ENCODE peak calls at places on chromosomes 13 and 19, in seven cellular contexts. One of them, this sample, is unnamed.

GRCh38 chr13:80555796-80556195 is 214.9 kb upstream of the SPRY2 start:
- DNase-seq in tibial artery: no peak
- DNase-seq in heart left ventricle: no peak
- DNase-seq in CD4-positive, alpha-beta T cell: no peak
- DNase-seq in upper lobe of right lung: no peak
- DNase-seq in RWPE1: no peak
- DNase-seq in ovary: no peak
- DNase-seq in this sample: no peak

GRCh38 chr13:43016226-43016625 is 7.2 kb upstream of the DNAJC15 start:
- DNase-seq in RWPE1: no peak
- DNase-seq in ovary: no peak
- DNase-seq in upper lobe of right lung: no peak
- DNase-seq in heart left ventricle: no peak
- DNase-seq in CD4-positive, alpha-beta T cell: no peak
- DNase-seq in tibial artery: no peak
- DNase-seq in this sample: no peak

GRCh38 chr13:74927823-74928222 is 554.1 kb downstream of the TBC1D4 start:
- DNase-seq in tibial artery: no peak
- DNase-seq in CD4-positive, alpha-beta T cell: no peak
- DNase-seq in ovary: no peak
- DNase-seq in RWPE1: no peak
- DNase-seq in upper lobe of right lung: no peak
- DNase-seq in heart left ventricle: no peak
- DNase-seq in this sample: no peak

GRCh38 chr13:21603531-21604448 is at the start of gene MICU2:
- DNase-seq in RWPE1: peak; percentile 93
- DNase-seq in ovary: peak; percentile 93
- DNase-seq in upper lobe of right lung: peak; percentile 98
- DNase-seq in tibial artery: peak; percentile 94
- DNase-seq in CD4-positive, alpha-beta T cell: peak; percentile 94
- DNase-seq in heart left ventricle: peak; percentile 94
- DNase-seq in this sample: peak; percentile 94

GRCh38 chr13:98222816-98223215 is 45.7 kb upstream of the RNF113B start:
- DNase-seq in heart left ventricle: no peak
- DNase-seq in ovary: no peak
- DNase-seq in CD4-positive, alpha-beta T cell: no peak
- DNase-seq in upper lobe of right lung: no peak
- DNase-seq in tibial artery: no peak
- DNase-seq in RWPE1: no peak
- DNase-seq in this sample: no peak

GRCh38 chr13:30924726-30925125 is 7.7 kb upstream of the TEX26 start:
- DNase-seq in tibial artery: no peak
- DNase-seq in upper lobe of right lung: no peak
- DNase-seq in ovary: no peak
- DNase-seq in heart left ventricle: no peak
- DNase-seq in RWPE1: no peak
- DNase-seq in CD4-positive, alpha-beta T cell: no peak
- DNase-seq in this sample: no peak

GRCh38 chr19:45146251-45146650 is 14.5 kb downstream of the NKPD1 start:
- DNase-seq in ovary: no peak
- DNase-seq in heart left ventricle: no peak
- DNase-seq in tibial artery: no peak
- DNase-seq in RWPE1: no peak
- DNase-seq in CD4-positive, alpha-beta T cell: no peak
- DNase-seq in upper lobe of right lung: no peak
- DNase-seq in this sample: no peak

GRCh38 chr13:33728271-33729037 is 89.5 kb upstream of the RFC3 start:
- DNase-seq in upper lobe of right lung: no peak
- DNase-seq in CD4-positive, alpha-beta T cell: no peak
- DNase-seq in RWPE1: peak; percentile 20
- DNase-seq in ovary: peak; percentile 18
- DNase-seq in tibial artery: no peak
- DNase-seq in heart left ventricle: peak; percentile 33
- DNase-seq in this sample: no peak

GRCh38 chr13:90826688-90827087 is 520.8 kb upstream of the MIR17HG start:
- DNase-seq in tibial artery: no peak
- DNase-seq in ovary: no peak
- DNase-seq in upper lobe of right lung: no peak
- DNase-seq in CD4-positive, alpha-beta T cell: no peak
- DNase-seq in heart left ventricle: no peak
- DNase-seq in RWPE1: no peak
- DNase-seq in this sample: no peak

DNA sequence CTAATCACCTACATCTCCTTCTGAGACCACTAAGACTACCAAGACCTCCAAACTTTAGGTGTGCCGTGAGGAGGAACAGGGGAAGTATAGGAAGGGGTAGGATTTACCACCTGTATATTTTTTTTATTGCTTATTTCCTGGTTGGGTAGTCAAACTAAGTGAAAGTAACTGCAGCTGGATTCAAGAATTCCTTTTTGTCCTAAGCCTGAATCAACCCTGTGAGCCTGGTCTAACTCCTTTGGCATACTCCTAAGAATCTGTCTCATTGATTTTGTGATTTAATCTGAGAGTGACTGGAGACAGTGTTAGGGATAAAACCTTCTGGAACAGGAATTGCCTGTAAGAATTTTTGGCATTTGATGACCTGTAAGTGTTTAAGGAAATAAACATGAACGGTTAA is 523.5 kb upstream of the MIR17HG start:
- DNase-seq in upper lobe of right lung: no peak
- DNase-seq in heart left ventricle: no peak
- DNase-seq in tibial artery: no peak
- DNase-seq in ovary: no peak
- DNase-seq in RWPE1: no peak
- DNase-seq in CD4-positive, alpha-beta T cell: no peak
- DNase-seq in this sample: no peak
- H3K27ac ChIP-seq in upper lobe of right lung: no peak overlapping the region
- H3K27ac ChIP-seq in heart left ventricle: no peak overlapping the region
- H3K27ac ChIP-seq in tibial artery: no peak overlapping the region
- H3K27ac ChIP-seq in ovary: no peak overlapping the region
- H3K27ac ChIP-seq in RWPE1: no peak overlapping the region
- H3K27ac ChIP-seq in CD4-positive, alpha-beta T cell: no peak overlapping the region
- H3K27ac ChIP-seq in this sample: no peak overlapping the region

GRCh38 chr19:1264801-1265610 is 4.1 kb upstream of the CIRBP start:
- DNase-seq in tibial artery: peak; percentile 89
- DNase-seq in upper lobe of right lung: peak; percentile 82
- DNase-seq in ovary: peak; percentile 89
- DNase-seq in CD4-positive, alpha-beta T cell: no peak
- DNase-seq in RWPE1: peak; percentile 81
- DNase-seq in heart left ventricle: peak; percentile 81
- DNase-seq in this sample: no peak

GRCh38 chr19:1261863-1262686 is 7.1 kb upstream of the CIRBP start:
- DNase-seq in heart left ventricle: peak; percentile 72
- DNase-seq in tibial artery: peak; percentile 94
- DNase-seq in RWPE1: peak; percentile 60
- DNase-seq in CD4-positive, alpha-beta T cell: no peak
- DNase-seq in upper lobe of right lung: peak; percentile 95
- DNase-seq in ovary: peak; percentile 76
- DNase-seq in this sample: no peak

GRCh38 chr19:1262687-1263123 is 6.4 kb upstream of the CIRBP start:
- DNase-seq in heart left ventricle: no peak
- DNase-seq in tibial artery: no peak
- DNase-seq in ovary: peak; percentile 58
- DNase-seq in RWPE1: no peak
- DNase-seq in CD4-positive, alpha-beta T cell: no peak
- DNase-seq in upper lobe of right lung: no peak
- DNase-seq in this sample: no peak

GRCh38 chr19:1261512-1261862 is 7.6 kb upstream of the CIRBP start:
- DNase-seq in RWPE1: no peak
- DNase-seq in upper lobe of right lung: peak; percentile 73
- DNase-seq in CD4-positive, alpha-beta T cell: no peak
- DNase-seq in heart left ventricle: peak; percentile 36
- DNase-seq in ovary: no peak
- DNase-seq in tibial artery: no peak
- DNase-seq in this sample: no peak

DNA sequence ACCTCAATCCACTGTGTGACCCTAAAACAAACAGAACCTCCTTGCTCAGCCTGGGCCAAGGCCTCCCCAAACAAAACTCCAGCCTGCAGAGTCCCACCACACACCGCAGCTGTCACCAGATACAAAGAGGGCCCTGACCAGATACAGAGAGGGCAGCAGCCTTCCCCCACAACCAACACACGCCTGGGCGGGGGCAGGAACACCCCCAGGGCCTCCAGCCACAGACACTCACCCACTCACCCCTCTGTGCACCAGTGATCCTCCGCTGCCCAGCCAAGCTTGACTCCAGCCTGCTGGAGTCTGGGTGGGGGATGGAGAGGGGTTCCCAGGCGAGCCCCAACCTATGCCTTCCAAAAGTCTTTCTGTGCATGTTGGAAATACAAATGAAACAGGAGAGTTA is 5.9 kb upstream of the CIRBP start:
- DNase-seq in tibial artery: no peak
- DNase-seq in CD4-positive, alpha-beta T cell: no peak
- DNase-seq in heart left ventricle: no peak
- DNase-seq in RWPE1: no peak
- DNase-seq in upper lobe of right lung: no peak
- DNase-seq in ovary: no peak
- DNase-seq in this sample: no peak
- H3K27ac ChIP-seq in tibial artery: peak overlapping the region; percentile 95
- H3K27ac ChIP-seq in CD4-positive, alpha-beta T cell: peak overlapping the region; percentile 98
- H3K27ac ChIP-seq in heart left ventricle: no peak overlapping the region
- H3K27ac ChIP-seq in RWPE1: peak overlapping the region; percentile 100
- H3K27ac ChIP-seq in upper lobe of right lung: peak overlapping the region; percentile 95
- H3K27ac ChIP-seq in ovary: no peak overlapping the region
- H3K27ac ChIP-seq in this sample: peak overlapping the region; percentile 92

DNA sequence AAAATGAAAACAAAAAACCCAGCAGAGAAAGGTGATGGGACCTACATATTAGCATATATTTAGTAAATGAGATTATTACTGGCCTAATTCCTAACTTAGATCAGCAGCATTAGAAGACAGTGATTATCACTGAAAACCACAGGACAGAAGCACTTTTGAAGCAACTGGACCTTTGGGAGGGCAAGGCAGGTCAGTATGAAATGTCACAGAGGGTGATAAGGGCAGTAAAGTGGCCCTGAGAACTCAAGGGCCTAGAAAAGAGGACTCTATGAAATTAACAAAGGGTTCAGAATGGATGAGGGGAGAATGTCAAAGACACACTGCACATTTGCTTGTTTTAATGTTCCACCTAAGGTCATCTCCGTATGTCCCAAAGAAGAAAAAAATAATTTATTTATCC is 148.7 kb downstream of the VWA8 start:
- DNase-seq in tibial artery: no peak
- DNase-seq in CD4-positive, alpha-beta T cell: no peak
- DNase-seq in RWPE1: no peak
- DNase-seq in ovary: no peak
- DNase-seq in heart left ventricle: no peak
- DNase-seq in upper lobe of right lung: no peak
- DNase-seq in this sample: no peak
- H3K27ac ChIP-seq in tibial artery: no peak overlapping the region
- H3K27ac ChIP-seq in CD4-positive, alpha-beta T cell: no peak overlapping the region
- H3K27ac ChIP-seq in RWPE1: no peak overlapping the region
- H3K27ac ChIP-seq in ovary: no peak overlapping the region
- H3K27ac ChIP-seq in heart left ventricle: no peak overlapping the region
- H3K27ac ChIP-seq in upper lobe of right lung: no peak overlapping the region
- H3K27ac ChIP-seq in this sample: no peak overlapping the region

DNA sequence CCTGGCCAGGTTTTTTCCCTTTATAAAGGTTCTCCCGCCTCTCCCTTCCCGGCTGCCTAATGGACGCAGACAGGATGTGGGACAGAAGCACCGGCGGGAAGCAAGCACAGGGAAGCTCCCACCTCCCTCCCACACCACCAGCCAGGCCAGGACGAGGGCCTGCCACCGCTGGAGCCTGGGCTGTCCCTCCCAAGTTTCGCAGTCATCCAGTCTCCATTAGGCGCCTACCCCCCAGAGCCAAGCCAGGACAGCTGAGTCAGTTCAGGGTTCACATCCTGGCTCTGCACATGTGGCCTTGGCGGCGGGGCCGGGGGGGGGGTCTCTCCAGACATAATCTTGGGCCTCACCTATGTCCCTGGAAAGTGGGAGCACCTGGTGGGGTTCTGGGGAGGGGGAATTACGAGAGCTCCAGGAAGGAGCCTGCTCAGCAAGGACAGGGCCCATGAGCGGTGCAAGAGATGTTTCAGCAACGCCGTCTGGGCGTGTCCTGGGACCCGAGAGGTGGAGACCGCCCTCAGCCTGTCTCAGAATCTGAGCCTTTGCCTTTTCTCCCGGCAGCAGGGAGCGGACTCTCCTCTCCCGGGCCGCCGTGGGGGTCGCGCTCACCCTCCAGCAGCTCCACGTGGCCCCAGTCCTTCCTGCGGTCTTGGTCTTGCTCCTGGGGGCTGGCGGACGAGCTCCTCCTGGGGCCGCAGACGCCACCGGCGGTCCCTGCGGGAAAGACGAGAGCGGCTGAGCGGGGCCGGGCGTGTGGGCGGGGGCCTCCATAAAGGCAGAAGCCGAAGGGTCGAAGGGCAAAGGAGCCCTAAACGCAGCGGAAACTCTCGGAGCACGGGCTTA is 889 bp downstream of the POLRMT start:
- DNase-seq in CD4-positive, alpha-beta T cell: no peak
- DNase-seq in heart left ventricle: no peak
- DNase-seq in upper lobe of right lung: peak; percentile 79
- DNase-seq in ovary: no peak
- DNase-seq in RWPE1: peak; percentile 62
- DNase-seq in tibial artery: no peak
- DNase-seq in this sample: no peak
- H3K27ac ChIP-seq in CD4-positive, alpha-beta T cell: peak overlapping the region; percentile 67
- H3K27ac ChIP-seq in heart left ventricle: peak overlapping the region; percentile 82
- H3K27ac ChIP-seq in upper lobe of right lung: peak overlapping the region; percentile 73
- H3K27ac ChIP-seq in ovary: no peak overlapping the region
- H3K27ac ChIP-seq in RWPE1: peak overlapping the region; percentile 76
- H3K27ac ChIP-seq in tibial artery: peak overlapping the region; percentile 76
- H3K27ac ChIP-seq in this sample: peak overlapping the region; percentile 75

DNA sequence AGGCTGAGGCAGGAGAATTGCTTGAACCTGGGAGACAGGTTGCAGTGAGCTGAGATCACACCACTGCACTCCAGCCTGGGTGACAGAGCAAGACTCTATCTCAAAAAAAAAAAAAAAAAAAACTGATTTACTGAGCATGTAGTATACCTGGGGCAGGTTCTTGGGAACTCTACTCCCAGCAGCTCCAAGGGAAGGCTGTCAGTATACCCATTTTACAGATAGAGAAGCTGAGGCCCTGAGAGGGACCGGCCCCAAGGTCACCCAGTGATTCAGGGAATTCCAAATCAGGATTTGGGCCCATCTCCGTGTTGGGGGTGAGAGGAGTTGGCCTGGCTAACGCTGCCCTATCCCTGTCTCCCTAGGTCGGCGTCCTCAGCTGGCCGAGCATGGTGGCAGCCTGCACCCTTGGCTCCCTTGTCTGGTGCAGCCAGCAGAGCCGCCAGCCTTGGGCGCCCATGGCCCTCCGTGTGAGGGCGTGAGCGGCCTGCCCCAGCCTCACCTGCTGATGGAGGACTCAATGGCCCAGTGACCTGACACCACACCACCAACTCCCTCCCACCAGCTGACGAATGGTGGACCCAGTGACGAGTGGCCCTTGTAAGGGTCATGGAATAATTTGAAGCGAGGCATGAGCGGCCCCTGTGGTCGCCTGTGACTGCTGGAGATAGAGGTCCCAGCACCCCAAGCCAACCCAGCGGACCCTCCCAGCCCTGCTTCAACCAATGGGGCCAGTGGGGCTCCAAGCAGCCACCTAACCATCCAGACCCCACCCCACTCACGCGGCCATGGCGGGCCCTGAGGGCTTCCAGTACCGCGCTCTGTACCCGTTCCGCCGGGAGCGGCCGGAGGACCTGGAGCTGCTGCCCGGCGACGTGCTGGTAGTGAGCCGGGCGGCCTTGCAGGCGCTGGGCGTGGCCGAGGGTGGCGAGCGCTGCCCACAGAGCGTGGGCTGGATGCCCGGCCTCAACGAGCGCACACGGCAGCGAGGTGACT is 2.4 kb downstream of the PIK3R2 start:
- DNase-seq in CD4-positive, alpha-beta T cell: no peak
- DNase-seq in RWPE1: no peak
- DNase-seq in tibial artery: no peak
- DNase-seq in heart left ventricle: no peak
- DNase-seq in ovary: no peak
- DNase-seq in upper lobe of right lung: no peak
- DNase-seq in this sample: no peak
- H3K27ac ChIP-seq in CD4-positive, alpha-beta T cell: no peak overlapping the region
- H3K27ac ChIP-seq in RWPE1: peak overlapping the region; percentile 99
- H3K27ac ChIP-seq in tibial artery: peak overlapping the region; percentile 76
- H3K27ac ChIP-seq in heart left ventricle: no peak overlapping the region
- H3K27ac ChIP-seq in ovary: peak overlapping the region; percentile 1
- H3K27ac ChIP-seq in upper lobe of right lung: no peak overlapping the region
- H3K27ac ChIP-seq in this sample: peak overlapping the region; percentile 28

This sample was measured in suprapubic skin.